ENCODE peak calls at places on chromosomes 4 and X, in seven cellular contexts. T, U, C, E, O, Z and W are unnamed samples.

GRCh38 chr4:168674869-168675268 is 178.0 kb downstream of the PALLD start:
- DNase-seq in T (no peak), U (no peak), C (no peak), E (no peak), O (no peak), Z (no peak), W (no peak)

GRCh38 chr4:42341518-42342026 is 55.7 kb upstream of the SHISA3 start:
- DNase-seq in T (no peak), U (no peak), C (peak), E (no peak), O (no peak), Z (no peak), W (no peak)

GRCh38 chr4:115190529-115190928 is 77.1 kb upstream of the NDST4 start:
- DNase-seq in T (no peak), U (no peak), C (no peak), E (no peak), O (no peak), Z (no peak), W (no peak)

GRCh38 chr4:174036111-174036510 is 247.4 kb downstream of the FBXO8 start:
- DNase-seq in T (no peak), U (no peak), C (peak), E (no peak), O (no peak), Z (no peak), W (no peak)

GRCh38 chr4:55947254-55947882 is 1.4 kb upstream of the CEP135 start:
- DNase-seq in T (no peak), U (no peak), C (no peak), E (peak), O (peak), Z (no peak), W (no peak)

GRCh38 chr4:14855719-14856075 is 146.6 kb upstream of the CPEB2 start:
- DNase-seq in T (no peak), U (no peak), C (no peak), E (no peak), O (peak), Z (no peak), W (no peak)

GRCh38 chrX:49102221-49102620 is 21.3 kb downstream of the GPKOW start:
- DNase-seq in T (no peak), U (no peak), C (no peak), E (no peak), O (no peak), Z (no peak), W (no peak)

GRCh38 chr4:148376151-148376550 is 66.1 kb downstream of the NR3C2 start:
- DNase-seq in T (no peak), U (peak), C (no peak), E (peak), O (no peak), Z (peak), W (no peak)

GRCh38 chr4:75513529-75514130 is 573 bp downstream of the RCHY1 start:
- DNase-seq in T (no peak), U (no peak), C (peak), E (no peak), O (no peak), Z (no peak), W (no peak)

GRCh38 chr4:69831646-69832325 is 28.2 kb downstream of the SULT1E1 start:
- DNase-seq in T (no peak), U (no peak), C (no peak), E (no peak), O (peak), Z (no peak), W (peak)

GRCh38 chr4:185738851-185739250 is 73.1 kb downstream of the SORBS2 start:
- DNase-seq in T (no peak), U (no peak), C (no peak), E (peak), O (peak), Z (no peak), W (no peak)

GRCh38 chr4:40833212-40833611 is 83.5 kb downstream of the NSUN7 start:
- DNase-seq in T (no peak), U (no peak), C (no peak), E (no peak), O (no peak), Z (no peak), W (no peak)

GRCh38 chrX:53939127-53939526 is 105.1 kb downstream of the PHF8 start:
- DNase-seq in T (no peak), U (no peak), C (no peak), E (no peak), O (no peak), Z (no peak), W (no peak)